ENCODE peak calls at places on chromosomes 3 and 15, in ten cellular contexts. One of them, this sample, is unnamed.

GRCh38 chr15:64180235-64180824 is 17.5 kb upstream of the PPIB start:
- DNase-seq in OCI-LY7: no peak
- DNase-seq in endothelial cell of umbilical vein: peak
- DNase-seq in nephron progenitor cell: peak
- DNase-seq in D721Med: no peak
- DNase-seq in AG09319: no peak
- DNase-seq in IMR-90: no peak
- DNase-seq in GM06990: no peak
- DNase-seq in AG04450: no peak
- DNase-seq in astrocyte of the cerebellum: no peak
- DNase-seq in this sample: no peak

GRCh38 chr3:173770011-173770410 is 372.5 kb downstream of the NLGN1 start:
- DNase-seq in D721Med: no peak
- DNase-seq in astrocyte of the cerebellum: no peak
- DNase-seq in OCI-LY7: no peak
- DNase-seq in GM06990: no peak
- DNase-seq in nephron progenitor cell: no peak
- DNase-seq in IMR-90: peak
- DNase-seq in endothelial cell of umbilical vein: peak
- DNase-seq in AG09319: no peak
- DNase-seq in AG04450: no peak
- DNase-seq in this sample: peak

GRCh38 chr3:77931272-77932009 is 891.5 kb downstream of the ROBO2 start:
- DNase-seq in GM06990: no peak
- DNase-seq in IMR-90: peak
- DNase-seq in AG09319: no peak
- DNase-seq in AG04450: peak
- DNase-seq in D721Med: no peak
- DNase-seq in OCI-LY7: no peak
- DNase-seq in astrocyte of the cerebellum: no peak
- DNase-seq in endothelial cell of umbilical vein: no peak
- DNase-seq in nephron progenitor cell: no peak
- DNase-seq in this sample: peak

GRCh38 chr15:93035953-93036810 is 52.8 kb downstream of the RGMA start:
- DNase-seq in nephron progenitor cell: peak
- DNase-seq in IMR-90: peak
- DNase-seq in astrocyte of the cerebellum: no peak
- DNase-seq in AG09319: no peak
- DNase-seq in D721Med: no peak
- DNase-seq in AG04450: no peak
- DNase-seq in OCI-LY7: peak
- DNase-seq in endothelial cell of umbilical vein: peak
- DNase-seq in GM06990: no peak
- DNase-seq in this sample: no peak

GRCh38 chr3:168865022-168865551 is 769.4 kb upstream of the GOLIM4 start:
- DNase-seq in OCI-LY7: peak
- DNase-seq in astrocyte of the cerebellum: peak
- DNase-seq in AG09319: peak
- DNase-seq in AG04450: no peak
- DNase-seq in GM06990: no peak
- DNase-seq in IMR-90: peak
- DNase-seq in nephron progenitor cell: peak
- DNase-seq in D721Med: no peak
- DNase-seq in endothelial cell of umbilical vein: peak
- DNase-seq in this sample: no peak

GRCh38 chr15:64804619-64805018 is 20.8 kb downstream of the PIF1 start:
- DNase-seq in GM06990: no peak
- DNase-seq in IMR-90: no peak
- DNase-seq in endothelial cell of umbilical vein: no peak
- DNase-seq in D721Med: no peak
- DNase-seq in AG04450: no peak
- DNase-seq in AG09319: no peak
- DNase-seq in OCI-LY7: no peak
- DNase-seq in nephron progenitor cell: no peak
- DNase-seq in astrocyte of the cerebellum: no peak
- DNase-seq in this sample: no peak

GRCh38 chr15:53747501-53748068 is 11.9 kb downstream of the WDR72 start:
- DNase-seq in OCI-LY7: no peak
- DNase-seq in GM06990: no peak
- DNase-seq in AG04450: no peak
- DNase-seq in D721Med: no peak
- DNase-seq in astrocyte of the cerebellum: no peak
- DNase-seq in nephron progenitor cell: no peak
- DNase-seq in endothelial cell of umbilical vein: no peak
- DNase-seq in IMR-90: no peak
- DNase-seq in AG09319: no peak
- DNase-seq in this sample: no peak

GRCh38 chr3:16173696-16174355 is 654 bp upstream of the GALNT15 start:
- DNase-seq in D721Med: no peak
- DNase-seq in OCI-LY7: no peak
- DNase-seq in nephron progenitor cell: no peak
- DNase-seq in GM06990: no peak
- DNase-seq in endothelial cell of umbilical vein: no peak
- DNase-seq in astrocyte of the cerebellum: no peak
- DNase-seq in AG04450: no peak
- DNase-seq in IMR-90: peak
- DNase-seq in AG09319: no peak
- DNase-seq in this sample: peak

GRCh38 chr3:159726231-159726964 is 262.2 kb upstream of the IL12A start:
- DNase-seq in AG09319: no peak
- DNase-seq in D721Med: no peak
- DNase-seq in nephron progenitor cell: no peak
- DNase-seq in IMR-90: peak
- DNase-seq in endothelial cell of umbilical vein: no peak
- DNase-seq in OCI-LY7: no peak
- DNase-seq in AG04450: no peak
- DNase-seq in astrocyte of the cerebellum: no peak
- DNase-seq in GM06990: no peak
- DNase-seq in this sample: no peak

GRCh38 chr15:38991701-38992100 is 427.1 kb upstream of the RASGRP1 start:
- DNase-seq in astrocyte of the cerebellum: no peak
- DNase-seq in GM06990: no peak
- DNase-seq in AG04450: no peak
- DNase-seq in IMR-90: no peak
- DNase-seq in nephron progenitor cell: no peak
- DNase-seq in OCI-LY7: no peak
- DNase-seq in AG09319: no peak
- DNase-seq in D721Med: no peak
- DNase-seq in endothelial cell of umbilical vein: peak
- DNase-seq in this sample: no peak

DNA sequence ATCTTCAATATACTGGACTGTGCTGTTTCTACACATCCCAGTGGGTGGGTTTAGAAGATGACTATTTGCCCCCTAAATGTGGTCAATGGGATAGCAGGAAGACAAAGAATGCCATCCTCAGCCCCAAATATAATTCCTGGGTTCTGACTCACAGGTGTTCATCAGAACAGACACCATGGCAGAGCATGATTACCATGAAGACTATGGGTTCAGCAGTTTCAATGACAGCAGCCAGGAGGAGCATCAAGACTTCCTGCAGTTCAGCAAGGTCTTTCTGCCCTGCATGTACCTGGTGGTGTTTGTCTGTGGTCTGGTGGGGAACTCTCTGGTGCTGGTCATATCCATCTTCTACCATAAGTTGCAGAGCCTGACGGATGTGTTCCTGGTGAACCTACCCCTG is 3.0 kb downstream of the CXCR6 start:
- DNase-seq in OCI-LY7: no peak
- DNase-seq in AG04450: no peak
- DNase-seq in D721Med: no peak
- DNase-seq in IMR-90: no peak
- DNase-seq in AG09319: no peak
- DNase-seq in nephron progenitor cell: no peak
- DNase-seq in GM06990: no peak
- DNase-seq in astrocyte of the cerebellum: no peak
- DNase-seq in endothelial cell of umbilical vein: no peak
- DNase-seq in this sample: no peak
- TF ChIP-seq CTCF in OCI-LY7: no peak
- TF ChIP-seq CTCF in AG04450: no peak
- TF ChIP-seq CTCF in D721Med: no peak
- TF ChIP-seq CTCF in IMR-90: no peak
- TF ChIP-seq CTCF in AG09319: no peak
- TF ChIP-seq CTCF in nephron progenitor cell: no peak
- TF ChIP-seq CTCF in GM06990: no peak
- TF ChIP-seq CTCF in astrocyte of the cerebellum: no peak
- TF ChIP-seq CTCF in endothelial cell of umbilical vein: no peak
- TF ChIP-seq CTCF in this sample: peak

DNA sequence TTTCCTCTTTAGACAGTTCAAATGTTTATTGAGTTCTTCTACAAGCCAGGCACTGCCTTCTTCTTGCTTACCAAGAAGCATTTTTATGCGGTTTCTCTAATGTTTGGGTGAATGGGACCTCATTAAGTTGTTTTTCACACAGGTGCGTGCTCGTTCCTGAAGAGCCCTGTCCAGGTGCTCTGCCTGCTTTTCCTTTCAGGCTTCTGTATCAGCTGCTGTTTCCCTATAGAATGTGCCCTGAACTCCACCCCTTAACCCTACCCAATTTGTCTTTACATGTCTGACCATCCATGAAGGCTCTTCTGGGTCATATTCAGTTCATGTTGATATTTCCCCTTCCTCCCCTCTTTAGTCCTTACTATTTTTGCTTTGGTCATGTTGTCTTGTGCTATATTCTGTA is 22.4 kb upstream of the GOLGA6L10 start:
- DNase-seq in OCI-LY7: no peak
- DNase-seq in D721Med: no peak
- DNase-seq in GM06990: no peak
- DNase-seq in endothelial cell of umbilical vein: no peak
- DNase-seq in nephron progenitor cell: no peak
- DNase-seq in AG09319: no peak
- DNase-seq in AG04450: no peak
- DNase-seq in astrocyte of the cerebellum: no peak
- DNase-seq in IMR-90: no peak
- DNase-seq in this sample: no peak
- TF ChIP-seq CTCF in OCI-LY7: no peak
- TF ChIP-seq CTCF in D721Med: no peak
- TF ChIP-seq CTCF in GM06990: no peak
- TF ChIP-seq CTCF in endothelial cell of umbilical vein: no peak
- TF ChIP-seq CTCF in nephron progenitor cell: no peak
- TF ChIP-seq CTCF in AG09319: no peak
- TF ChIP-seq CTCF in AG04450: no peak
- TF ChIP-seq CTCF in astrocyte of the cerebellum: no peak
- TF ChIP-seq CTCF in IMR-90: no peak
- TF ChIP-seq CTCF in this sample: no peak

GRCh38 chr3:44079916-44080315 is 161.8 kb upstream of the TOPAZ1 start:
- DNase-seq in IMR-90: no peak
- DNase-seq in astrocyte of the cerebellum: no peak
- DNase-seq in endothelial cell of umbilical vein: no peak
- DNase-seq in OCI-LY7: no peak
- DNase-seq in AG09319: no peak
- DNase-seq in nephron progenitor cell: no peak
- DNase-seq in D721Med: no peak
- DNase-seq in GM06990: no peak
- DNase-seq in AG04450: no peak
- DNase-seq in this sample: no peak

GRCh38 chr3:44076221-44076829 is 165.4 kb upstream of the TOPAZ1 start:
- DNase-seq in OCI-LY7: no peak
- DNase-seq in endothelial cell of umbilical vein: no peak
- DNase-seq in AG09319: no peak
- DNase-seq in AG04450: no peak
- DNase-seq in D721Med: no peak
- DNase-seq in astrocyte of the cerebellum: no peak
- DNase-seq in IMR-90: no peak
- DNase-seq in GM06990: no peak
- DNase-seq in nephron progenitor cell: no peak
- DNase-seq in this sample: no peak

GRCh38 chr3:44074181-44074580 is 167.5 kb upstream of the TOPAZ1 start:
- DNase-seq in AG04450: no peak
- DNase-seq in GM06990: no peak
- DNase-seq in endothelial cell of umbilical vein: no peak
- DNase-seq in nephron progenitor cell: no peak
- DNase-seq in AG09319: no peak
- DNase-seq in IMR-90: no peak
- DNase-seq in astrocyte of the cerebellum: no peak
- DNase-seq in D721Med: no peak
- DNase-seq in OCI-LY7: no peak
- DNase-seq in this sample: no peak

GRCh38 chr3:44078863-44079262 is 162.8 kb upstream of the TOPAZ1 start:
- DNase-seq in AG04450: no peak
- DNase-seq in astrocyte of the cerebellum: no peak
- DNase-seq in GM06990: no peak
- DNase-seq in D721Med: no peak
- DNase-seq in nephron progenitor cell: no peak
- DNase-seq in IMR-90: no peak
- DNase-seq in OCI-LY7: no peak
- DNase-seq in endothelial cell of umbilical vein: no peak
- DNase-seq in AG09319: no peak
- DNase-seq in this sample: no peak

GRCh38 chr3:44077267-44077666 is 164.4 kb upstream of the TOPAZ1 start:
- DNase-seq in nephron progenitor cell: no peak
- DNase-seq in IMR-90: no peak
- DNase-seq in D721Med: no peak
- DNase-seq in OCI-LY7: peak
- DNase-seq in GM06990: no peak
- DNase-seq in AG04450: no peak
- DNase-seq in AG09319: no peak
- DNase-seq in endothelial cell of umbilical vein: no peak
- DNase-seq in astrocyte of the cerebellum: no peak
- DNase-seq in this sample: no peak
- TF ChIP-seq CTCF in nephron progenitor cell: no peak
- TF ChIP-seq CTCF in IMR-90: no peak
- TF ChIP-seq CTCF in D721Med: peak
- TF ChIP-seq CTCF in OCI-LY7: peak
- TF ChIP-seq CTCF in GM06990: no peak
- TF ChIP-seq CTCF in AG04450: no peak
- TF ChIP-seq CTCF in AG09319: peak
- TF ChIP-seq CTCF in endothelial cell of umbilical vein: no peak
- TF ChIP-seq CTCF in astrocyte of the cerebellum: peak
- TF ChIP-seq CTCF in this sample: peak

GRCh38 chr3:191523099-191523498 is 62.1 kb downstream of the PYDC2 start:
- DNase-seq in D721Med: no peak
- DNase-seq in IMR-90: no peak
- DNase-seq in nephron progenitor cell: no peak
- DNase-seq in OCI-LY7: no peak
- DNase-seq in AG04450: no peak
- DNase-seq in GM06990: no peak
- DNase-seq in astrocyte of the cerebellum: no peak
- DNase-seq in endothelial cell of umbilical vein: no peak
- DNase-seq in AG09319: no peak
- DNase-seq in this sample: no peak
- TF ChIP-seq CTCF in D721Med: no peak
- TF ChIP-seq CTCF in IMR-90: no peak
- TF ChIP-seq CTCF in nephron progenitor cell: no peak
- TF ChIP-seq CTCF in OCI-LY7: no peak
- TF ChIP-seq CTCF in AG04450: no peak
- TF ChIP-seq CTCF in GM06990: no peak
- TF ChIP-seq CTCF in astrocyte of the cerebellum: no peak
- TF ChIP-seq CTCF in endothelial cell of umbilical vein: no peak
- TF ChIP-seq CTCF in AG09319: no peak
- TF ChIP-seq CTCF in this sample: no peak